ENCODE peak calls at places on chromosomes 7 and 10, in eight cellular contexts. K is globus pallidus, S is cortex of kidney, B is DMS153, R is M059J, D is NCI-H1417 treated with DMSO at 0.1 percent for 48 hours, I is ovary, A is GM12865. N is an unnamed sample.

GRCh38 chr7:133662276-133662675 is 409.4 kb downstream of the EXOC4 start:
- DNase-seq in K (no peak), S (no peak), B (no peak), R (no peak), D (no peak), I (no peak), A (no peak), N (no peak)

GRCh38 chr7:144452064-144452463 is 48.6 kb upstream of the NOBOX start:
- DNase-seq in K (no peak), S (no peak), B (no peak), R (no peak), D (no peak), I (no peak), A (peak; percentile 24), N (no peak)

GRCh38 chr7:94303736-94304135 is 91.0 kb upstream of the COL1A2 start:
- DNase-seq in K (no peak), S (no peak), B (no peak), R (peak; percentile 23), D (no peak), I (no peak), A (no peak), N (no peak)

GRCh38 chr10:116521424-116522305 is 24.1 kb upstream of the PNLIP start:
- DNase-seq in K (no peak), S (no peak), B (no peak), R (peak; percentile 26), D (no peak), I (no peak), A (peak; percentile 47), N (no peak)

GRCh38 chr7:38232475-38233366 is 40.7 kb downstream of the TARP start:
- DNase-seq in K (no peak), S (no peak), B (no peak), R (peak; percentile 59), D (no peak), I (no peak), A (peak; percentile 73), N (peak; percentile 91)

GRCh38 chr7:30700941-30701340 is 18.7 kb upstream of the CRHR2 start:
- DNase-seq in K (no peak), S (no peak), B (no peak), R (no peak), D (no peak), I (no peak), A (no peak), N (no peak)

GRCh38 chr7:81150951-81151361 is 232.1 kb upstream of the SEMA3C start:
- DNase-seq in K (peak; percentile 59), S (no peak), B (no peak), R (peak; percentile 76), D (no peak), I (no peak), A (no peak), N (no peak)

GRCh38 chr10:114239117-114239993 is at the start of gene VWA2:
- DNase-seq in K (no peak), S (no peak), B (peak; percentile 53), R (no peak), D (no peak), I (no peak), A (peak; percentile 42), N (peak; percentile 20)

GRCh38 chr7:28811990-28812389 is 146.1 kb downstream of the TRIL start:
- DNase-seq in K (no peak), S (no peak), B (no peak), R (peak; percentile 17), D (no peak), I (no peak), A (no peak), N (no peak)

GRCh38 chr10:21705828-21706176 is 171.8 kb downstream of the MLLT10 start:
- DNase-seq in K (no peak), S (no peak), B (no peak), R (no peak), D (no peak), I (no peak), A (no peak), N (no peak)

GRCh38 chr7:8217200-8218068 is 44.5 kb downstream of the ICA1 start:
- DNase-seq in K (peak; percentile 68), S (no peak), B (peak; percentile 69), R (peak; percentile 62), D (peak; percentile 55), I (no peak), A (peak; percentile 85), N (no peak)

GRCh38 chr7:601573-602340 is 82.1 kb upstream of the PDGFA start:
- DNase-seq in K (no peak), S (no peak), B (no peak), R (no peak), D (no peak), I (peak; percentile 47), A (peak; percentile 89), N (peak; percentile 80)

GRCh38 chr10:68202965-68203358 is 29.0 kb downstream of the ATOH7 start:
- DNase-seq in K (no peak), S (no peak), B (no peak), R (peak; percentile 83), D (no peak), I (no peak), A (no peak), N (no peak)

GRCh38 chr7:81684513-81685262 is 85.2 kb downstream of the HGF start:
- DNase-seq in K (peak; percentile 80), S (no peak), B (peak; percentile 94), R (peak; percentile 100), D (peak; percentile 26), I (peak; percentile 67), A (peak; percentile 85), N (no peak)

GRCh38 chr7:28298870-28299484 is 113.3 kb upstream of the CREB5 start:
- DNase-seq in K (peak; percentile 76), S (no peak), B (peak; percentile 84), R (peak; percentile 63), D (peak; percentile 58), I (no peak), A (no peak), N (no peak)

GRCh38 chr10:128463991-128464755 is 337.9 kb upstream of the MKI67 start:
- DNase-seq in K (no peak), S (no peak), B (peak; percentile 3), R (peak; percentile 39), D (no peak), I (no peak), A (peak; percentile 50), N (peak; percentile 41)

GRCh38 chr7:80386686-80387085 is 125.2 kb downstream of the GNAT3 start:
- DNase-seq in K (no peak), S (no peak), B (no peak), R (peak; percentile 85), D (no peak), I (no peak), A (no peak), N (no peak)